ENCODE peak calls at places on chromosomes 5 and 9, in five cellular contexts. W is progenitor cell of endocrine pancreas, Y is fibroblast of the aortic adventitia, A is AG04449, V is right lobe of liver. M is an unnamed sample.

GRCh38 chr9:94767331-94768099 is 41.0 kb downstream of the AOPEP start:
- DNase-seq in V (no peak), A (no peak), W (no peak), Y (peak), M (no peak)

GRCh38 chr5:14665949-14666741 is 1.6 kb downstream of the OTULIN start:
- DNase-seq in V (peak), Y (no peak), W (no peak), A (no peak), M (no peak)

GRCh38 chr5:14706615-14707021 is 42.1 kb downstream of the OTULIN start:
- DNase-seq in Y (peak), A (peak), V (no peak), W (no peak), M (no peak)

GRCh38 chr9:126957687-126958053 is 43.1 kb downstream of the RALGPS1 start:
- DNase-seq in V (no peak), Y (peak), A (no peak), W (no peak), M (no peak)

GRCh38 chr5:135191084-135191826 is 157.2 kb upstream of the PITX1 start:
- DNase-seq in Y (peak), A (no peak), V (peak), W (peak), M (peak)

GRCh38 chr5:142432369-142432863 is 107.6 kb upstream of the SPRY4 start:
- DNase-seq in W (no peak), V (no peak), A (no peak), Y (no peak), M (no peak)

GRCh38 chr5:146722361-146722779 is 156.2 kb downstream of the PPP2R2B start:
- DNase-seq in A (no peak), V (no peak), Y (peak), W (no peak), M (no peak)

GRCh38 chr9:5714501-5715401 is 85.8 kb downstream of the RIC1 start:
- DNase-seq in Y (peak), A (no peak), W (no peak), V (no peak), M (no peak)

GRCh38 chr9:82327641-82328040 is 339.1 kb downstream of the SPATA31D1 start:
- DNase-seq in W (no peak), V (no peak), A (no peak), Y (no peak), M (no peak)

GRCh38 chr5:60604771-60605170 is 95.2 kb downstream of the DEPDC1B start:
- DNase-seq in W (no peak), Y (peak), A (no peak), V (no peak), M (no peak)

GRCh38 chr9:110257097-110257955 is 1.0 kb upstream of the TXN start:
- DNase-seq in A (no peak), V (peak), W (no peak), Y (no peak), M (no peak)

GRCh38 chr9:98726735-98727134 is 18.0 kb upstream of the GABBR2 start:
- DNase-seq in V (no peak), A (no peak), W (no peak), Y (peak), M (no peak)

GRCh38 chr9:110928604-110929003 is 109.7 kb downstream of the LPAR1 start:
- DNase-seq in A (no peak), V (no peak), W (no peak), Y (peak), M (no peak)

GRCh38 chr5:90747175-90747574 is 188.6 kb downstream of the ADGRV1 start:
- DNase-seq in Y (no peak), A (no peak), V (no peak), W (no peak), M (no peak)

GRCh38 chr5:144024085-144024484 is 146.4 kb downstream of the YIPF5 start:
- DNase-seq in W (no peak), V (no peak), A (no peak), Y (no peak), M (no peak)

GRCh38 chr5:43649256-43649655 is 46.3 kb downstream of the NNT start:
- DNase-seq in W (no peak), A (no peak), Y (peak), V (no peak), M (no peak)

GRCh38 chr5:145912019-145912418 is 24.4 kb upstream of the SH3RF2 start:
- DNase-seq in W (no peak), Y (no peak), A (no peak), V (no peak), M (no peak)

GRCh38 chr5:178624626-178625546 is 2.0 kb downstream of the CLK4 start:
- DNase-seq in W (no peak), V (no peak), A (no peak), Y (peak), M (no peak)

GRCh38 chr5:122078116-122078865 is at the start of gene LOX:
- DNase-seq in V (peak), Y (peak), W (peak), A (peak), M (peak)

GRCh38 chr5:82835488-82835887 is 241.7 kb downstream of the TMEM167A start:
- DNase-seq in W (no peak), A (no peak), V (no peak), Y (no peak), M (no peak)

GRCh38 chr5:160463775-160464465 is 42.3 kb downstream of the PTTG1 start:
- DNase-seq in W (no peak), V (no peak), Y (peak), A (no peak), M (no peak)

GRCh38 chr9:34988218-34989055 is 1.1 kb upstream of the DNAJB5 start:
- DNase-seq in Y (no peak), V (peak), W (no peak), A (no peak), M (no peak)

GRCh38 chr9:94623253-94623652 is 16.1 kb downstream of the FBP1 start:
- DNase-seq in V (no peak), Y (no peak), W (peak), A (no peak), M (peak)

GRCh38 chr5:175778951-175779475 is 92.4 kb upstream of the CPLX2 start:
- DNase-seq in A (no peak), V (peak), W (no peak), Y (no peak), M (no peak)

GRCh38 chr9:126452036-126452595 is 125.5 kb downstream of the MVB12B start:
- DNase-seq in W (no peak), Y (no peak), A (no peak), V (no peak), M (no peak)

GRCh38 chr5:131242728-131243255 is 21.1 kb upstream of the CDC42SE2 start:
- DNase-seq in Y (peak), W (no peak), V (no peak), A (peak), M (no peak)

GRCh38 chr5:62587737-62588136 is 9.1 kb downstream of the LRRC70 start:
- DNase-seq in V (no peak), Y (peak), W (no peak), A (no peak), M (no peak)

GRCh38 chr5:1447772-1448361 is 2.6 kb upstream of the SLC6A3 start:
- DNase-seq in A (no peak), W (no peak), V (no peak), Y (no peak), M (no peak)

GRCh38 chr9:132946216-132946615 is 1.8 kb upstream of the TSC1 start:
- DNase-seq in A (no peak), Y (no peak), W (no peak), V (no peak), M (no peak)

GRCh38 chr9:128098017-128098935 is 29.3 kb downstream of the PTGES2 start:
- DNase-seq in Y (peak), V (peak), A (peak), W (peak), M (peak)

GRCh38 chr9:87872079-87872624 is 10.5 kb upstream of the SPATA31E1 start:
- DNase-seq in V (no peak), A (no peak), Y (peak), W (no peak), M (no peak)

GRCh38 chr9:93630806-93631411 is 54.5 kb downstream of the PHF2 start:
- DNase-seq in Y (no peak), A (no peak), W (no peak), V (no peak), M (no peak)

GRCh38 chr9:86329649-86330048 is 24.6 kb downstream of the TUT7 start:
- DNase-seq in W (no peak), V (no peak), Y (peak), A (no peak), M (no peak)

GRCh38 chr5:96703384-96703910 is 41.3 kb downstream of the CAST start:
- DNase-seq in V (no peak), W (no peak), Y (peak), A (no peak), M (no peak)

DNA sequence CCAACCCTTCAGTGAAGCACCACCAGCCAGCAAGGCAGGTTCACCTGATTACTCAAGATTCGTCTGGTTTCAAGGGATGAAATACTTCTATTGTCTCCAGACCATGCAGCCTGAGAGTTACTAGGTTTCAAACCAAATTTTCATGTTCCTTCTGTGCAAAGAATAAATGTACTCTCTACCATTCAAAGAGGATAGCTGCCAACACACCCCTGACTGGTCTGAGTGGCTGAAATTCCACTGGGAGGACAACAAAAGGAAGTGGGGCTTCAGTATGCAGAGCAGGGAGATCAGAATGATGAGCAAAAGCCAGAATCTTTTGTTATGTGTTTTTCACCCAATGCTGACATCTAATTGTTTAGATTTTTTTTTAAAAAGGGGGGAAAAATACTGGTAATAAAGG is 356.3 kb downstream of the BNC2 start:
- DNase-seq in Y (no peak), V (no peak), W (no peak), A (no peak), M (no peak)
- TF ChIP-seq CTCF in Y (no peak), V (no peak), W (no peak), A (no peak), M (no peak)

GRCh38 chr5:32172908-32173393 is 1.2 kb downstream of the GOLPH3 start:
- DNase-seq in A (no peak), V (no peak), Y (no peak), W (no peak), M (no peak)

GRCh38 chr5:32170303-32171170 is 3.6 kb downstream of the GOLPH3 start:
- DNase-seq in V (no peak), Y (peak), A (peak), W (no peak), M (no peak)

GRCh38 chr5:32173394-32174010 is 617 bp downstream of the GOLPH3 start:
- DNase-seq in W (peak), A (no peak), Y (peak), V (peak), M (peak)

GRCh38 chr5:32168460-32169033 is 5.6 kb downstream of the GOLPH3 start:
- DNase-seq in V (no peak), A (no peak), W (no peak), Y (peak), M (no peak)

DNA sequence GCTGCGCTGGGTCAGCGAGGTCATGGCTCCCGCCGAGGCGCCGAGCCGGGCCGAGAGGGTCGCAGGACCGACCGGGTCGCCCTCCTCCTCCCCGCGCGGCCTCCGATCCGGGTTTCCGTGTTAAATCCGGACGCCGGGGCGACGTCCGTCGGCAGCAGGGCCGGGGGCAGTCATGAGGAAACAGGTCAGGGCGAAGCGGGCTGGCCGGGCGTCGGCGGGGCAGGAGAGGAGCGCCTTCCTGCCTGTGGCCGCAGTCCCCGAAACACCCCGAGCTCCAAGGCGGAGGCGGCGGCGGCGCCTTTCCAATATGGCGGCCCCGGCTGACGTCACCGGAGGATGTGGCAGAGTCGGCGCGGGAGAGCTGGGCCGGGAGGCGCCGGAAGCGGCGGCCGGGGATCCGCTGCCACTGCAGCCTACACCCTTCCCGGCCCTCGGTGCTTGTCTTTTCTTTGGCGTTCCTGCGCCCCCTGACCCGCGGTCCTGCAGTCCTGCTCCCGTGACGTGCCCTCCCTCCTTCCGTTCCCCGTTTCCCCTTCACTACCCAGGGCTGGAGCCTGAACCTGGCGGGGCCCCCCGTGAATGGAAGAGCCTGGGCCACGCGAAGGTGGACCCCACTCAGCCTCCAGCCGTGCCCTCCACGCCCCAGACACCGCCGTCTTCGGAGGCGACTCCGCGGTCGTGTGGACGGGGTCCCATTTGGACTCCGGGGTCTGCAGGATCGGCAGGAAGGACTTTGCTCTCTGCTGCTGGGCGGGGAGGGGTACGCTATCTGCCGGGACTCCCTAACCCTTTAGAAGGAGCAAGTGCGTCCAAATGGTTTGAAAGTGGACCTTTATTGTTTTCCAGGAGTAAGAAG is at the start of gene GOLPH3:
- DNase-seq in Y (peak), A (no peak), W (peak), V (peak), M (peak)
- TF ChIP-seq CTCF in Y (peak), A (no peak), W (no peak), V (no peak), M (peak)

DNA sequence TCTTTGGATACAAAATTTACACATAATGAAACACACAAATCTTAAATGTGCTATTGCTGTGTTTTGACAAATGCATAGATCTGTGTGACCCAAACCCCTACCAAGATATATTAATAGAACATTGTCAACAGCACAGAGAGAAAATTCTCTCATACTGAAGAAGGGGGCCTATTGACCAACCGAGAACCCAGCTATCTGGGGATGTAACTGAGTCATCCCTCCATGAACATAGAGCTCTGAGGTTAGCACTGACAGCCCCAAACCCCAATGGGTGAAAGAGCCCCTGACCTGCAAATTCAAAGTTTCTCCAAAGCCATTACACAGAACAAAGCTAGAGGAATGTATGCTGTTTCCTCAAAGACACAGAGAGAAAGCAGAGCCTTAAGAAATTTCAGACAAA is 180.8 kb downstream of the PAX5 start:
- DNase-seq in V (no peak), Y (no peak), W (no peak), A (no peak), M (no peak)
- TF ChIP-seq CTCF in V (no peak), Y (no peak), W (no peak), A (no peak), M (no peak)

GRCh38 chr5:120106912-120107525 is 357.1 kb upstream of the PRR16 start:
- DNase-seq in Y (no peak), W (no peak), A (no peak), V (no peak), M (no peak)
- TF ChIP-seq CTCF in Y (no peak), W (no peak), A (no peak), V (no peak), M (no peak)

DNA sequence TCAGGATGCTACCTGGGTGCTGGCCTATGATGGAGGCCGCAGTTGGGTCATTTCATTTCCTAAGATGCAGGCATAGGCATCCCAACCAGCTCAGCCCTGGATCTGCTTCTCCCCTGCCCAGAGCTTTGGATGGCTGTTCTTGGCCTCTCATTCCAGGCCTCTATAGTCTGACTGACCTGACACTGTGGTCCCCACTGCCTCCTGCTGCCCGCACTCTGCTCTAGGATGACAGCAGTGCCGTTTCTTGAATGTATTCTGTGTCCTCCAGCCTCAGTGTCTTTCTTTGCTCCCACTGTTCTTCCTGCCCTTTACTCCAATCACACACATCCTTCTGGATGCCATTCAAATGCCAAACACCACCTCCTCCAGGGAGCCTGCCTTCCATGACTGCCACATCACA is 235.7 kb downstream of the HSPA4 start:
- DNase-seq in V (peak), W (peak), A (no peak), Y (peak), M (peak)
- TF ChIP-seq CTCF in V (peak), W (peak), A (peak), Y (peak), M (peak)

GRCh38 chr5:74786851-74787250 is 19.8 kb downstream of the NSA2 start:
- DNase-seq in A (no peak), Y (no peak), V (no peak), W (no peak), M (no peak)
- TF ChIP-seq CTCF in A (no peak), Y (no peak), V (no peak), W (no peak), M (no peak)

GRCh38 chr5:103587185-103587748 is 24.7 kb upstream of the NUDT12 start:
- DNase-seq in V (no peak), Y (peak), W (no peak), A (no peak), M (no peak)

GRCh38 chr5:103582364-103582763 is 19.8 kb upstream of the NUDT12 start:
- DNase-seq in A (no peak), Y (peak), V (no peak), W (no peak), M (peak)
- TF ChIP-seq CTCF in A (peak), Y (peak), V (peak), W (peak), M (peak)